ENCODE peak calls at places on chromosome 18, in six cellular contexts. L is testis; M is stimulated activated CD4-positive, alpha-beta T cell treated with anti-CD3 and anti-CD28 coated beads, Interleukin-15, amount 100 ng/mL, for 24 hours; C is fibroblast of mammary gland; Y is COR-L47; U is GM13977. I is an unnamed sample.

GRCh38 chr18:24176727-24177416 is 38.0 kb downstream of the CABYR start:
- DNase-seq in C (peak), Y (peak), L (peak), U (peak), M (peak), I (peak)

GRCh38 chr18:9094307-9095226 is 7.9 kb upstream of the NDUFV2 start:
- DNase-seq in L (no peak), M (peak), C (peak), U (no peak), Y (no peak), I (peak)

GRCh38 chr18:22503803-22504202 is 86.1 kb upstream of the CTAGE1 start:
- DNase-seq in Y (no peak), M (no peak), L (no peak), C (peak), U (no peak), I (peak)

GRCh38 chr18:59725177-59725576 is 28.0 kb upstream of the CCBE1 start:
- DNase-seq in U (no peak), M (no peak), C (no peak), Y (no peak), L (no peak), I (peak)

GRCh38 chr18:22170421-22171262 is 1.3 kb downstream of the GATA6 start:
- DNase-seq in M (peak), C (peak), U (peak), L (peak), Y (peak), I (peak)

GRCh38 chr18:54712315-54712714 is 116.0 kb upstream of the RAB27B start:
- DNase-seq in C (peak), U (no peak), M (peak), L (no peak), Y (no peak), I (no peak)

GRCh38 chr18:58255701-58256311 is 211.8 kb downstream of the NEDD4L start:
- DNase-seq in Y (no peak), M (no peak), U (no peak), C (no peak), L (no peak), I (no peak)

GRCh38 chr18:59477849-59478248 is 118.8 kb upstream of the LMAN1 start:
- DNase-seq in M (no peak), Y (no peak), U (no peak), C (no peak), L (no peak), I (no peak)

GRCh38 chr18:74731097-74731496 is 133.4 kb downstream of the ZNF407 start:
- DNase-seq in C (peak), U (no peak), M (no peak), Y (no peak), L (no peak), I (peak)

GRCh38 chr18:79884296-79884962 is 67.0 kb downstream of the SLC66A2 start:
- DNase-seq in M (no peak), L (peak), U (no peak), Y (no peak), C (no peak), I (no peak)

GRCh38 chr18:49802623-49803022 is 10.7 kb downstream of the ACAA2 start:
- DNase-seq in U (no peak), Y (no peak), C (no peak), L (no peak), M (no peak), I (no peak)

GRCh38 chr18:5964996-5965395 is 69.7 kb upstream of the TMEM200C start:
- DNase-seq in Y (no peak), L (no peak), M (no peak), C (no peak), U (no peak), I (no peak)

GRCh38 chr18:12236141-12236540 is 18.0 kb upstream of the CIDEA start:
- DNase-seq in U (no peak), Y (no peak), L (no peak), M (no peak), C (no peak), I (no peak)

GRCh38 chr18:73043231-73044000 is 175.6 kb upstream of the NETO1 start:
- DNase-seq in C (no peak), Y (peak), L (no peak), M (no peak), U (no peak), I (no peak)

GRCh38 chr18:64333584-64333983 is 184.7 kb upstream of the LINC00305 start:
- DNase-seq in M (no peak), L (no peak), C (no peak), U (no peak), Y (peak), I (no peak)

GRCh38 chr18:9366126-9366714 is 31.6 kb downstream of the TWSG1 start:
- DNase-seq in C (peak), L (peak), Y (no peak), M (no peak), U (no peak), I (peak)

GRCh38 chr18:2914844-2915243 is 68.0 kb downstream of the EMILIN2 start:
- DNase-seq in Y (no peak), L (peak), U (no peak), M (no peak), C (peak), I (no peak)

GRCh38 chr18:49250819-49251388 is 209.5 kb downstream of the DYM start:
- DNase-seq in M (no peak), C (peak), U (no peak), Y (peak), L (no peak), I (peak)

GRCh38 chr18:48170651-48171050 is 238.5 kb downstream of the ZBTB7C start:
- DNase-seq in U (no peak), C (no peak), Y (no peak), L (peak), M (no peak), I (no peak)

GRCh38 chr18:45201489-45201888 is 413.8 kb upstream of the SLC14A2 start:
- DNase-seq in Y (no peak), U (no peak), L (no peak), C (no peak), M (no peak), I (no peak)

GRCh38 chr18:37844209-37844970 is 278.8 kb upstream of the CELF4 start:
- DNase-seq in C (no peak), Y (no peak), M (no peak), U (no peak), L (no peak), I (no peak)

GRCh38 chr18:39842042-39842791 is 2112.8 kb upstream of the PIK3C3 start:
- DNase-seq in Y (peak), M (no peak), C (no peak), U (no peak), L (no peak), I (no peak)

GRCh38 chr18:35443847-35444246 is 53.9 kb downstream of the INO80C start:
- DNase-seq in M (no peak), U (no peak), L (no peak), Y (no peak), C (no peak), I (no peak)

GRCh38 chr18:27983780-27984179 is 193.2 kb downstream of the CDH2 start:
- DNase-seq in Y (no peak), M (no peak), L (no peak), U (no peak), C (no peak), I (no peak)

GRCh38 chr18:34820360-34820759 is 110.3 kb downstream of the DTNA start:
- DNase-seq in M (no peak), C (no peak), L (no peak), U (no peak), Y (no peak), I (no peak)

GRCh38 chr18:48405108-48405507 is 4.1 kb downstream of the ZBTB7C start:
- DNase-seq in U (no peak), M (peak), C (peak), L (no peak), Y (no peak), I (peak)

GRCh38 chr18:31609886-31610646 is 18.4 kb downstream of the TTR start:
- DNase-seq in Y (no peak), U (no peak), L (no peak), M (no peak), C (no peak), I (no peak)

GRCh38 chr18:9736942-9737813 is 29.1 kb downstream of the RAB31 start:
- DNase-seq in M (no peak), L (no peak), C (peak), U (no peak), Y (peak), I (peak)

GRCh38 chr18:48994044-48994651 is 43.4 kb upstream of the SMAD7 start:
- DNase-seq in C (peak), L (no peak), M (no peak), Y (peak), U (no peak), I (peak)

GRCh38 chr18:70294471-70295191 is 5.8 kb downstream of the SOCS6 start:
- DNase-seq in C (no peak), U (no peak), Y (no peak), L (no peak), M (no peak), I (no peak)

GRCh38 chr18:79875531-79875919 is 75.9 kb downstream of the SLC66A2 start:
- DNase-seq in M (no peak), C (no peak), U (no peak), L (no peak), Y (no peak), I (no peak)

GRCh38 chr18:74116628-74117554 is 30.7 kb downstream of the FBXO15 start:
- DNase-seq in C (peak), L (peak), Y (peak), M (peak), U (no peak), I (peak)

GRCh38 chr18:52409732-52410131 is 69.7 kb downstream of the DCC start:
- DNase-seq in C (no peak), L (no peak), Y (no peak), U (peak), M (no peak), I (no peak)

GRCh38 chr18:74412106-74412880 is 44.8 kb downstream of the DIPK1C start:
- DNase-seq in C (no peak), M (no peak), Y (no peak), U (no peak), L (no peak), I (no peak)

GRCh38 chr18:79352432-79352831 is 43.3 kb upstream of the NFATC1 start:
- DNase-seq in Y (no peak), L (no peak), C (no peak), U (no peak), M (no peak), I (no peak)

GRCh38 chr18:9731380-9731779 is 23.3 kb downstream of the RAB31 start:
- DNase-seq in M (no peak), C (peak), U (no peak), Y (no peak), L (no peak), I (peak)

GRCh38 chr18:2641638-2642037 is 13.9 kb upstream of the SMCHD1 start:
- DNase-seq in L (no peak), U (peak), Y (no peak), M (no peak), C (peak), I (no peak)

GRCh38 chr18:48885951-48886400 is 64.8 kb downstream of the SMAD7 start:
- DNase-seq in M (no peak), U (no peak), C (no peak), L (no peak), Y (no peak), I (no peak)

GRCh38 chr18:61748024-61748423 is 144.8 kb downstream of the RNF152 start:
- DNase-seq in L (no peak), Y (no peak), C (no peak), U (no peak), M (no peak), I (no peak)

I was measured in AG10803.